ENCODE peak calls at places on chromosomes 6 and 20, in eight cellular contexts. One of them, this sample, is unnamed.

GRCh38 chr20:4973330-4974097 is 27.8 kb downstream of the SLC23A2 start:
- DNase-seq in GF-D8: peak; percentile 55
- DNase-seq in psoas muscle: peak; percentile 51
- DNase-seq in lung: peak; percentile 39
- DNase-seq in NCI-H774: no peak
- DNase-seq in GM23248: peak; percentile 85
- DNase-seq in stimulated activated CD4-positive, alpha-beta T cell treated with anti-CD3 and anti-CD28 coated beads, Interleukin-4, amount 100 ng/mL, for 24 hours: peak; percentile 47
- DNase-seq in RPMI7951: peak; percentile 95
- DNase-seq in this sample: no peak

GRCh38 chr20:45450097-45450818 is 19.3 kb upstream of the WFDC2 start:
- DNase-seq in GF-D8: peak; percentile 86
- DNase-seq in psoas muscle: no peak
- DNase-seq in lung: no peak
- DNase-seq in NCI-H774: peak; percentile 33
- DNase-seq in GM23248: peak; percentile 80
- DNase-seq in stimulated activated CD4-positive, alpha-beta T cell treated with anti-CD3 and anti-CD28 coated beads, Interleukin-4, amount 100 ng/mL, for 24 hours: peak; percentile 19
- DNase-seq in RPMI7951: peak; percentile 56
- DNase-seq in this sample: peak; percentile 16

GRCh38 chr6:29506446-29507067 is 18.8 kb upstream of the MAS1L start:
- DNase-seq in GF-D8: no peak
- DNase-seq in psoas muscle: no peak
- DNase-seq in lung: peak; percentile 24
- DNase-seq in NCI-H774: no peak
- DNase-seq in GM23248: no peak
- DNase-seq in stimulated activated CD4-positive, alpha-beta T cell treated with anti-CD3 and anti-CD28 coated beads, Interleukin-4, amount 100 ng/mL, for 24 hours: no peak
- DNase-seq in RPMI7951: no peak
- DNase-seq in this sample: no peak

GRCh38 chr6:52157301-52157930 is 28.8 kb upstream of the IL17A start:
- DNase-seq in GF-D8: no peak
- DNase-seq in psoas muscle: no peak
- DNase-seq in lung: no peak
- DNase-seq in NCI-H774: no peak
- DNase-seq in GM23248: peak; percentile 75
- DNase-seq in stimulated activated CD4-positive, alpha-beta T cell treated with anti-CD3 and anti-CD28 coated beads, Interleukin-4, amount 100 ng/mL, for 24 hours: peak; percentile 66
- DNase-seq in RPMI7951: peak; percentile 97
- DNase-seq in this sample: no peak

GRCh38 chr20:58911970-58912369 is 59.5 kb downstream of the GNAS start:
- DNase-seq in GF-D8: no peak
- DNase-seq in psoas muscle: no peak
- DNase-seq in lung: no peak
- DNase-seq in NCI-H774: no peak
- DNase-seq in GM23248: no peak
- DNase-seq in stimulated activated CD4-positive, alpha-beta T cell treated with anti-CD3 and anti-CD28 coated beads, Interleukin-4, amount 100 ng/mL, for 24 hours: no peak
- DNase-seq in RPMI7951: no peak
- DNase-seq in this sample: no peak

GRCh38 chr20:37128803-37129202 is 33.0 kb upstream of the RBL1 start:
- DNase-seq in GF-D8: no peak
- DNase-seq in psoas muscle: no peak
- DNase-seq in lung: no peak
- DNase-seq in NCI-H774: no peak
- DNase-seq in GM23248: no peak
- DNase-seq in stimulated activated CD4-positive, alpha-beta T cell treated with anti-CD3 and anti-CD28 coated beads, Interleukin-4, amount 100 ng/mL, for 24 hours: no peak
- DNase-seq in RPMI7951: no peak
- DNase-seq in this sample: no peak

GRCh38 chr20:20084296-20084752 is 32.0 kb downstream of the CFAP61 start:
- DNase-seq in GF-D8: no peak
- DNase-seq in psoas muscle: peak; percentile 80
- DNase-seq in lung: no peak
- DNase-seq in NCI-H774: peak; percentile 19
- DNase-seq in GM23248: peak; percentile 51
- DNase-seq in stimulated activated CD4-positive, alpha-beta T cell treated with anti-CD3 and anti-CD28 coated beads, Interleukin-4, amount 100 ng/mL, for 24 hours: no peak
- DNase-seq in RPMI7951: no peak
- DNase-seq in this sample: no peak

GRCh38 chr6:73108949-73109348 is 116.3 kb downstream of the KHDC1L start:
- DNase-seq in GF-D8: no peak
- DNase-seq in psoas muscle: no peak
- DNase-seq in lung: no peak
- DNase-seq in NCI-H774: no peak
- DNase-seq in GM23248: no peak
- DNase-seq in stimulated activated CD4-positive, alpha-beta T cell treated with anti-CD3 and anti-CD28 coated beads, Interleukin-4, amount 100 ng/mL, for 24 hours: no peak
- DNase-seq in RPMI7951: no peak
- DNase-seq in this sample: no peak

GRCh38 chr6:31057426-31058003 is 47.2 kb downstream of the MUC22 start:
- DNase-seq in GF-D8: no peak
- DNase-seq in psoas muscle: no peak
- DNase-seq in lung: no peak
- DNase-seq in NCI-H774: no peak
- DNase-seq in GM23248: peak; percentile 72
- DNase-seq in stimulated activated CD4-positive, alpha-beta T cell treated with anti-CD3 and anti-CD28 coated beads, Interleukin-4, amount 100 ng/mL, for 24 hours: no peak
- DNase-seq in RPMI7951: peak; percentile 77
- DNase-seq in this sample: no peak

GRCh38 chr20:6121504-6121903 is 1.3 kb downstream of the FERMT1 start:
- DNase-seq in GF-D8: no peak
- DNase-seq in psoas muscle: no peak
- DNase-seq in lung: no peak
- DNase-seq in NCI-H774: no peak
- DNase-seq in GM23248: no peak
- DNase-seq in stimulated activated CD4-positive, alpha-beta T cell treated with anti-CD3 and anti-CD28 coated beads, Interleukin-4, amount 100 ng/mL, for 24 hours: no peak
- DNase-seq in RPMI7951: no peak
- DNase-seq in this sample: no peak

GRCh38 chr20:44651507-44652373 is at the start of gene ADA:
- DNase-seq in GF-D8: no peak
- DNase-seq in psoas muscle: peak; percentile 71
- DNase-seq in lung: peak; percentile 55
- DNase-seq in NCI-H774: peak; percentile 47
- DNase-seq in GM23248: peak; percentile 79
- DNase-seq in stimulated activated CD4-positive, alpha-beta T cell treated with anti-CD3 and anti-CD28 coated beads, Interleukin-4, amount 100 ng/mL, for 24 hours: peak; percentile 38
- DNase-seq in RPMI7951: peak; percentile 63
- DNase-seq in this sample: peak; percentile 60

GRCh38 chr6:153373869-153374268 is 242.8 kb upstream of the RGS17 start:
- DNase-seq in GF-D8: no peak
- DNase-seq in psoas muscle: no peak
- DNase-seq in lung: no peak
- DNase-seq in NCI-H774: no peak
- DNase-seq in GM23248: no peak
- DNase-seq in stimulated activated CD4-positive, alpha-beta T cell treated with anti-CD3 and anti-CD28 coated beads, Interleukin-4, amount 100 ng/mL, for 24 hours: no peak
- DNase-seq in RPMI7951: no peak
- DNase-seq in this sample: no peak

GRCh38 chr6:160124605-160125004 is 3.0 kb downstream of the SLC22A1 start:
- DNase-seq in GF-D8: no peak
- DNase-seq in psoas muscle: no peak
- DNase-seq in lung: no peak
- DNase-seq in NCI-H774: no peak
- DNase-seq in GM23248: no peak
- DNase-seq in stimulated activated CD4-positive, alpha-beta T cell treated with anti-CD3 and anti-CD28 coated beads, Interleukin-4, amount 100 ng/mL, for 24 hours: no peak
- DNase-seq in RPMI7951: no peak
- DNase-seq in this sample: no peak

GRCh38 chr20:20491110-20491783 is 123.3 kb downstream of the INSM1 start:
- DNase-seq in GF-D8: no peak
- DNase-seq in psoas muscle: no peak
- DNase-seq in lung: no peak
- DNase-seq in NCI-H774: no peak
- DNase-seq in GM23248: peak; percentile 84
- DNase-seq in stimulated activated CD4-positive, alpha-beta T cell treated with anti-CD3 and anti-CD28 coated beads, Interleukin-4, amount 100 ng/mL, for 24 hours: peak; percentile 47
- DNase-seq in RPMI7951: no peak
- DNase-seq in this sample: no peak

GRCh38 chr20:1526896-1527295 is 30.6 kb downstream of the SIRPD start:
- DNase-seq in GF-D8: no peak
- DNase-seq in psoas muscle: no peak
- DNase-seq in lung: no peak
- DNase-seq in NCI-H774: no peak
- DNase-seq in GM23248: peak; percentile 30
- DNase-seq in stimulated activated CD4-positive, alpha-beta T cell treated with anti-CD3 and anti-CD28 coated beads, Interleukin-4, amount 100 ng/mL, for 24 hours: no peak
- DNase-seq in RPMI7951: peak; percentile 65
- DNase-seq in this sample: no peak

GRCh38 chr20:40711078-40711477 is 22.0 kb upstream of the MAFB start:
- DNase-seq in GF-D8: no peak
- DNase-seq in psoas muscle: no peak
- DNase-seq in lung: no peak
- DNase-seq in NCI-H774: no peak
- DNase-seq in GM23248: no peak
- DNase-seq in stimulated activated CD4-positive, alpha-beta T cell treated with anti-CD3 and anti-CD28 coated beads, Interleukin-4, amount 100 ng/mL, for 24 hours: no peak
- DNase-seq in RPMI7951: no peak
- DNase-seq in this sample: no peak

GRCh38 chr20:45433316-45433715 is 17.4 kb downstream of the PIGT start:
- DNase-seq in GF-D8: no peak
- DNase-seq in psoas muscle: peak; percentile 69
- DNase-seq in lung: no peak
- DNase-seq in NCI-H774: no peak
- DNase-seq in GM23248: peak; percentile 56
- DNase-seq in stimulated activated CD4-positive, alpha-beta T cell treated with anti-CD3 and anti-CD28 coated beads, Interleukin-4, amount 100 ng/mL, for 24 hours: no peak
- DNase-seq in RPMI7951: peak; percentile 82
- DNase-seq in this sample: no peak

GRCh38 chr6:12343440-12344162 is 53.4 kb downstream of the EDN1 start:
- DNase-seq in GF-D8: no peak
- DNase-seq in psoas muscle: no peak
- DNase-seq in lung: no peak
- DNase-seq in NCI-H774: no peak
- DNase-seq in GM23248: no peak
- DNase-seq in stimulated activated CD4-positive, alpha-beta T cell treated with anti-CD3 and anti-CD28 coated beads, Interleukin-4, amount 100 ng/mL, for 24 hours: no peak
- DNase-seq in RPMI7951: no peak
- DNase-seq in this sample: no peak

GRCh38 chr20:36377348-36378326 is 71.5 kb downstream of the DLGAP4 start:
- DNase-seq in GF-D8: no peak
- DNase-seq in psoas muscle: no peak
- DNase-seq in lung: no peak
- DNase-seq in NCI-H774: no peak
- DNase-seq in GM23248: no peak
- DNase-seq in stimulated activated CD4-positive, alpha-beta T cell treated with anti-CD3 and anti-CD28 coated beads, Interleukin-4, amount 100 ng/mL, for 24 hours: no peak
- DNase-seq in RPMI7951: no peak
- DNase-seq in this sample: no peak

GRCh38 chr6:111646942-111647341 is 41.3 kb upstream of the TRAF3IP2 start:
- DNase-seq in GF-D8: no peak
- DNase-seq in psoas muscle: peak; percentile 86
- DNase-seq in lung: no peak
- DNase-seq in NCI-H774: no peak
- DNase-seq in GM23248: peak; percentile 84
- DNase-seq in stimulated activated CD4-positive, alpha-beta T cell treated with anti-CD3 and anti-CD28 coated beads, Interleukin-4, amount 100 ng/mL, for 24 hours: no peak
- DNase-seq in RPMI7951: no peak
- DNase-seq in this sample: no peak

GRCh38 chr6:4017847-4018193 is 61.1 kb downstream of the FAM217A start:
- DNase-seq in GF-D8: no peak
- DNase-seq in psoas muscle: no peak
- DNase-seq in lung: no peak
- DNase-seq in NCI-H774: peak; percentile 60
- DNase-seq in GM23248: peak; percentile 59
- DNase-seq in stimulated activated CD4-positive, alpha-beta T cell treated with anti-CD3 and anti-CD28 coated beads, Interleukin-4, amount 100 ng/mL, for 24 hours: no peak
- DNase-seq in RPMI7951: peak; percentile 54
- DNase-seq in this sample: no peak

GRCh38 chr20:10716855-10717254 is 43.1 kb upstream of the JAG1 start:
- DNase-seq in GF-D8: no peak
- DNase-seq in psoas muscle: no peak
- DNase-seq in lung: no peak
- DNase-seq in NCI-H774: no peak
- DNase-seq in GM23248: no peak
- DNase-seq in stimulated activated CD4-positive, alpha-beta T cell treated with anti-CD3 and anti-CD28 coated beads, Interleukin-4, amount 100 ng/mL, for 24 hours: no peak
- DNase-seq in RPMI7951: no peak
- DNase-seq in this sample: no peak

This sample was measured in NCI-H510A.